ENCODE peak calls at places on chromosomes 3 and 15, in nine cellular contexts. K, O, M, R, H, W, D, E and J are unnamed samples. For H3K4me1, the result is how much of the 10 kb centered on the place peaks cover.

GRCh38 chr3:157159037-157159761 is 748 bp downstream of the CCNL1 start:
- DNase-seq in O (no peak), W (peak), R (peak), E (peak), H (peak), D (peak), M (peak), K (no peak), J (peak)

GRCh38 chr15:34246276-34247010 is 21.6 kb downstream of the EMC4 start:
- DNase-seq in E (no peak), H (no peak), K (no peak), M (no peak), W (no peak), D (no peak), O (no peak), R (peak), J (no peak)

GRCh38 chr3:53109190-53109589 is 21.0 kb downstream of the RFT1 start:
- DNase-seq in M (peak), D (no peak), K (no peak), O (no peak), H (no peak), E (no peak), W (no peak), R (peak), J (peak)

GRCh38 chr3:77489216-77489615 is 449.3 kb downstream of the ROBO2 start:
- DNase-seq in M (no peak), E (no peak), O (no peak), H (no peak), W (no peak), D (no peak), K (no peak), R (no peak), J (no peak)

GRCh38 chr15:63708141-63708772 is 111.1 kb downstream of the FBXL22 start:
- DNase-seq in W (no peak), H (no peak), M (no peak), D (no peak), R (no peak), O (no peak), K (no peak), E (no peak), J (peak)

GRCh38 chr15:90184786-90185704 is 16.1 kb upstream of the SEMA4B start:
- DNase-seq in R (no peak), H (peak), K (no peak), D (peak), W (peak), M (peak), E (no peak), O (no peak), J (peak)

GRCh38 chr3:7709383-7710082 is 792.1 kb upstream of the LMCD1 start:
- DNase-seq in W (no peak), M (no peak), O (no peak), K (no peak), D (no peak), E (no peak), H (no peak), R (no peak), J (no peak)

GRCh38 chr15:32677238-32677750 is 35.8 kb downstream of the SCG5 start:
- DNase-seq in D (peak), H (no peak), R (no peak), W (no peak), M (no peak), K (no peak), O (no peak), E (no peak), J (peak)

GRCh38 chr3:100706365-100706764 is 2.9 kb upstream of the TFG start:
- DNase-seq in W (no peak), D (no peak), K (no peak), M (peak), O (no peak), R (peak), H (no peak), E (no peak), J (peak)

GRCh38 chr15:74136584-74137543 is 6.5 kb downstream of the ISLR2 start:
- DNase-seq in O (no peak), W (no peak), M (no peak), R (no peak), D (no peak), K (no peak), E (no peak), H (no peak), J (peak)

GRCh38 chr3:7781395-7781794 is 720.2 kb upstream of the LMCD1 start:
- DNase-seq in E (no peak), K (no peak), H (no peak), M (no peak), D (no peak), O (no peak), R (no peak), W (no peak), J (no peak)

GRCh38 chr3:169760479-169760878 is 4.4 kb downstream of the TERC start:
- DNase-seq in W (no peak), M (peak), H (no peak), K (no peak), E (no peak), R (peak), O (no peak), D (no peak), J (peak)

GRCh38 chr3:150342951-150343468 is 65.1 kb upstream of the TSC22D2 start:
- DNase-seq in R (no peak), K (no peak), E (no peak), D (no peak), M (no peak), W (no peak), H (no peak), O (no peak), J (peak)

GRCh38 chr3:71785594-71786472 is 885 bp upstream of the PROK2 start:
- DNase-seq in M (no peak), D (no peak), K (no peak), H (no peak), W (no peak), R (no peak), O (no peak), E (no peak), J (peak)
- H3K4me3 ChIP-seq in M (no peak), D (peak), K (no peak), H (no peak), W (peak), R (no peak), O (peak), E (peak), J (peak)

GRCh38 chr3:186013312-186013711 is 75.5 kb upstream of the TRA2B start:
- DNase-seq in D (no peak), M (no peak), K (no peak), H (no peak), R (no peak), E (no peak), O (no peak), W (no peak), J (no peak)
- H3K4me1 ChIP-seq in D (under half), M (under half), K (under half), H (under half), R (under half), E (under half), O (under half), W (under half), J (under half)

GRCh38 chr3:162544246-162544645 is 1047.6 kb downstream of the OTOL1 start:
- DNase-seq in W (no peak), M (no peak), E (no peak), K (no peak), O (no peak), D (no peak), R (peak), H (no peak), J (no peak)
- H3K27ac ChIP-seq in W (no peak), M (no peak), E (no peak), K (no peak), O (no peak), D (no peak), R (no peak), H (no peak), J (no peak)

GRCh38 chr3:64900220-64900619 is 212.4 kb upstream of the ADAMTS9 start:
- DNase-seq in K (no peak), O (no peak), H (no peak), M (no peak), R (no peak), W (no peak), E (no peak), D (no peak), J (no peak)
- H3K4me3 ChIP-seq in K (no peak), O (no peak), H (no peak), M (no peak), R (no peak), W (no peak), E (no peak), D (no peak), J (no peak)

GRCh38 chr3:14175383-14176037 is 2.9 kb downstream of the XPC start:
- DNase-seq in R (peak), M (peak), K (no peak), E (no peak), H (peak), D (no peak), W (no peak), O (no peak), J (peak)

GRCh38 chr3:14174483-14174882 is 3.9 kb downstream of the XPC start:
- DNase-seq in K (no peak), W (no peak), M (no peak), O (no peak), D (no peak), R (peak), H (no peak), E (no peak), J (peak)

GRCh38 chr3:14170569-14171159 is 7.7 kb downstream of the XPC start:
- DNase-seq in K (no peak), R (peak), E (no peak), H (no peak), D (no peak), W (no peak), O (no peak), M (peak), J (peak)

GRCh38 chr3:14169871-14170270 is 8.5 kb downstream of the XPC start:
- DNase-seq in E (no peak), O (no peak), R (peak), H (no peak), K (no peak), M (no peak), D (no peak), W (no peak), J (peak)

DNA sequence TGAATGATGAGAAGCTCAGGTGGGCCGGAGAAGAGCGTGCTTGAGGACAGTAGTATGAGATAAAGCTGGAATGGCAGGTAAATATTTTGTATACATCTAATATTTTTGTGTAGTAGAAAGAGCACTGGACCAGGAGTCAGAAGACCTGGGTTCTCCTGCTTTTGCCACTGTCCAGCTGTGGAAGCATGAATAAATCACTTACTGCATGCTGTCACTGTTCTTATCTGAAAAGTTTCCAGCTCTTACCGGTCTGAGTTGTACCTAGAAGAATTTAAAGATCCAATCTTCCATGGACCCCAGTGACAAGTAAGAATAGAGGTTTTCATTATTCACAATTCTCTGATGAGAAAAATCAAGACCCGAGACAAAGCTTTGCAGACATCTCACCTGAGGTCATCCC is 5.9 kb downstream of the XPC start:
- DNase-seq in H (no peak), W (no peak), R (no peak), M (no peak), D (no peak), E (no peak), K (no peak), O (no peak), J (no peak)
- H3K4me1 ChIP-seq in H (under half), W (under half), R (under half), M (under half), D (under half), E (under half), K (under half), O (under half), J (half or more)

DNA sequence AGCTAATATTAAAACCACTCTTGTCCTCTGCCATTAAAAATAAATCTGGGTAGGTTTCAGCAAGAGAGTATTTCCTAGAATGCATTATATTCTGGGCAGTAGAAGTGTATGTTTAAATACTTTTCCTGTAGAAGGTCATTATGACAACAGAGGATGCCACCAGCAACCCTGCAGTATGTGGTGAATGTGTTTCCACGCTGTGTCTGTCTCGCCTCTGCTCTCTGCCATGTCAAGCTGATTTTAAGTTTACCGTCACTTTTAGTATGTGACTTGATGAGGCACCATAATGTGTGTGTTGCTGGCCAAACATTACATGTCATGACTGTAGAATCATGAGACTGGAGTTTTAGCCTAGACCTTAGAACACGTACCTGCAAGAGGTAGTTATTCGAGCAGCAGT is 211.2 kb downstream of the LPP start:
- DNase-seq in H (no peak), O (no peak), D (no peak), R (no peak), K (no peak), M (no peak), E (no peak), W (no peak), J (no peak)
- H3K27ac ChIP-seq in H (no peak), O (no peak), D (peak), R (no peak), K (no peak), M (no peak), E (peak), W (no peak), J (no peak)

GRCh38 chr3:129366312-129366831 is 62.1 kb downstream of the EFCAB12 start:
- DNase-seq in O (no peak), W (no peak), M (no peak), D (no peak), R (no peak), H (no peak), E (no peak), K (no peak), J (no peak)

GRCh38 chr3:129369711-129370110 is 58.7 kb downstream of the EFCAB12 start:
- DNase-seq in M (no peak), H (no peak), W (no peak), D (no peak), O (no peak), K (no peak), R (no peak), E (no peak), J (no peak)

GRCh38 chr3:129365779-129366178 is 62.7 kb downstream of the EFCAB12 start:
- DNase-seq in O (no peak), E (no peak), H (no peak), K (no peak), M (no peak), D (no peak), R (no peak), W (no peak), J (no peak)

GRCh38 chr3:129360705-129361460 is 67.6 kb downstream of the EFCAB12 start:
- DNase-seq in O (no peak), E (no peak), D (no peak), W (no peak), R (no peak), H (no peak), K (no peak), M (no peak), J (no peak)

DNA sequence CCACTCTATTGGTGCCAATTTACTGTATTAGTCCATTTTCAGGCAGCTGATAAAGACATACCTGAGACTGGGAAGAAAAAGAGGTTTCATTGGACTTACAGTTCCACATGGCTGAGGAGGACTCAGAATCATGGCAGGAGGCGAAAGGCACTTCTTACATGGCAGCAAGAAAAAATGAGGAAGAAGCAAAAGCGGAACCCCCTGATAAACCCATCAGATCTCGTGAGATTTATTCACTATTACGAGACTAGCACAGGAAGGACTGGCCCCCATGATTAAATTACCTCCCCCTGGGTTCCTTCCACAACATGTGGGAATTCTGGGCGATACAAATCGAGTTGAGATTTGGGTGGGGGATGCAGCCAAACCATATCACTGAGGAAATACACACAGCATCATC is 63.1 kb downstream of the EFCAB12 start:
- DNase-seq in D (no peak), M (no peak), R (no peak), H (no peak), O (no peak), E (no peak), K (no peak), W (no peak), J (no peak)
- H3K4me3 ChIP-seq in D (no peak), M (no peak), R (no peak), H (no peak), O (no peak), E (no peak), K (no peak), W (peak), J (no peak)

GRCh38 chr3:38205472-38205805 is 40.1 kb downstream of the OXSR1 start:
- DNase-seq in O (no peak), E (no peak), R (no peak), M (no peak), D (no peak), K (no peak), H (no peak), W (no peak), J (no peak)

GRCh38 chr3:38214560-38214959 is 49.2 kb downstream of the OXSR1 start:
- DNase-seq in D (no peak), H (no peak), K (no peak), M (peak), W (no peak), O (no peak), E (no peak), R (peak), J (no peak)

GRCh38 chr3:38207262-38208003 is 42.1 kb downstream of the OXSR1 start:
- DNase-seq in D (no peak), K (no peak), R (no peak), M (no peak), O (no peak), E (no peak), H (no peak), W (no peak), J (no peak)

GRCh38 chr3:38204599-38205471 is 39.5 kb downstream of the OXSR1 start:
- DNase-seq in O (no peak), R (no peak), E (no peak), H (no peak), M (no peak), D (no peak), W (no peak), K (no peak), J (no peak)

DNA sequence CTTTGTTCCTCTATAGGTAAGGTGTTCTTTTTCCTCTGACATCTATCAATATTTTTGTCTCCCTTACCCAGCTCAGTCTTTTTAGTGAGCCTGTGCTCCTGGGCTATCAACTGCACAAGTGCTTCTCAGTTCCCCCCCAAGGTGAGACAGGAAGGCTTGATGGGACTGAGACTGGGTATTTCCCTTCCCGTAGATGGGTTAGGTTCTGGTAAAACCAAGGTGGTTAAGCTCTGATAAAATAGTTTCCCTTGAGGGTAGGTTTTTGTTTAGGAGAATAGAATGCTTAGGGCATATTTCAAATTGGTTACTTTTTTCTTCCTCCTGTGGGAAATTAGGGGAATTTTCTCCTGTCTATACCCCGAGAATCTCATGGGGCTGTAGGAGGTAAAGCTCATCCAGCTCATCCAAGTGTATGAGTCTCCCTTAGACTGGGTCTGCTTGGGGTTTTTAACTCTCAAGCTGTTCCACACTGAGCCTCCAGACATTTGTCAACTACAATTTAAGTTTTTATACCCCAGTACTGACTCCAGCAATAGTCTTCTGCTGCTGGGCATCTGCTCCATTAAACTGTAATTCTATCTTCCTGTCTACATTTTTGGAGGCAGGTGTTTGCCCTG is 44.9 kb downstream of the OXSR1 start:
- DNase-seq in W (no peak), D (no peak), E (no peak), H (no peak), K (no peak), O (no peak), R (no peak), M (no peak), J (no peak)
- H3K4me1 ChIP-seq in W (under half), D (under half), E (under half), H (under half), K (under half), O (under half), R (under half), M (under half), J (under half)

DNA sequence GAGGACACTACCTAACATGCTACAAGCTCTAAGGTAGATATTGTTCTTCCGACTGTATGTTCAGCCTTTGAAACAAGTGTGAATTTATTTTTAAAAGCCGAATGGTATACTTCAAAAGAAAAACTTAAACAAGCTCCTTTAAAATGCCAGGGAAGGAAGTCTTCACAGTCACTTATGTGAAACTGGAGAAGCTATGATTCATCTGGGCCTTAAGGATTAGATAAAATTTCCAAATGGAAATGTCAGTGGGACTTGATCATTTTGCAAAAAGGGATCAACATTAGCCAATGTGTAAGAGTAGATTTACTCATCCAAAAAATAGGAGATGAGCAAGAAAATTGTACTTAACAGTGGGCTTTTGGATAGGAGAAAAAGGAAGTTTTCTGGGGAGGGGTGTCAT is 225.6 kb downstream of the MEX3B start:
- DNase-seq in M (peak), H (no peak), K (no peak), R (peak), E (no peak), W (no peak), D (no peak), O (no peak), J (no peak)
- H3K27ac ChIP-seq in M (no peak), H (no peak), K (no peak), R (no peak), E (no peak), W (no peak), D (no peak), O (no peak), J (no peak)